ENCODE peak calls at places on chromosomes 3 and 15, in five cellular contexts. F, O, H, K and Y are unnamed samples.

GRCh38 chr3:28308196-28308595 is 40.3 kb upstream of the ZCWPW2 start:
- DNase-seq in K (no peak), H (no peak), F (no peak), O (no peak), Y (no peak)

GRCh38 chr3:150450906-150451305 is 42.8 kb downstream of the TSC22D2 start:
- DNase-seq in O (no peak), F (no peak), K (no peak), H (no peak), Y (no peak)

GRCh38 chr15:70837476-70837875 is 16.5 kb downstream of the LARP6 start:
- DNase-seq in F (no peak), K (no peak), H (no peak), O (no peak), Y (no peak)

GRCh38 chr3:167854846-167855245 is 119.3 kb downstream of the SERPINI1 start:
- DNase-seq in K (no peak), F (no peak), O (no peak), H (no peak), Y (no peak)

GRCh38 chr3:182723596-182723995 is 69.7 kb upstream of the ATP11B start:
- DNase-seq in H (no peak), F (no peak), K (no peak), O (no peak), Y (no peak)

GRCh38 chr3:10983219-10983916 is 9.2 kb upstream of the SLC6A1 start:
- DNase-seq in K (peak; percentile 66), H (peak; percentile 24), O (peak; percentile 12), F (no peak), Y (no peak)

GRCh38 chr3:125147491-125147820 is 65.1 kb downstream of the SLC12A8 start:
- DNase-seq in F (no peak), O (no peak), K (no peak), H (no peak), Y (no peak)

GRCh38 chr15:95171551-95171950 is 940.2 kb downstream of the MCTP2 start:
- DNase-seq in F (no peak), O (no peak), K (no peak), H (no peak), Y (no peak)

GRCh38 chr3:116877968-116878367 is 168.4 kb downstream of the TUSC7 start:
- DNase-seq in O (no peak), F (no peak), H (no peak), K (no peak), Y (no peak)

GRCh38 chr3:126083511-126083912 is 412 bp downstream of the SLC41A3 start:
- DNase-seq in O (peak; percentile 68), H (peak; percentile 57), K (peak; percentile 77), F (peak; percentile 23), Y (no peak)

GRCh38 chr15:89575656-89576416 is 567 bp downstream of the TICRR start:
- DNase-seq in F (no peak), H (no peak), K (peak; percentile 18), O (peak; percentile 25), Y (no peak)

GRCh38 chr3:141307351-141308059 is 60.8 kb upstream of the ZBTB38 start:
- DNase-seq in H (no peak), K (no peak), F (no peak), O (no peak), Y (no peak)

GRCh38 chr3:43738305-43738704 is 47.6 kb downstream of the ABHD5 start:
- DNase-seq in F (no peak), K (no peak), H (no peak), O (no peak), Y (no peak)

GRCh38 chr3:33385423-33385822 is 54.8 kb downstream of the UBP1 start:
- DNase-seq in F (no peak), O (peak; percentile 14), H (no peak), K (no peak), Y (no peak)

GRCh38 chr15:67240235-67241131 is 14.0 kb downstream of the AAGAB start:
- DNase-seq in K (peak; percentile 1), H (no peak), O (peak; percentile 46), F (peak; percentile 26), Y (no peak)

DNA sequence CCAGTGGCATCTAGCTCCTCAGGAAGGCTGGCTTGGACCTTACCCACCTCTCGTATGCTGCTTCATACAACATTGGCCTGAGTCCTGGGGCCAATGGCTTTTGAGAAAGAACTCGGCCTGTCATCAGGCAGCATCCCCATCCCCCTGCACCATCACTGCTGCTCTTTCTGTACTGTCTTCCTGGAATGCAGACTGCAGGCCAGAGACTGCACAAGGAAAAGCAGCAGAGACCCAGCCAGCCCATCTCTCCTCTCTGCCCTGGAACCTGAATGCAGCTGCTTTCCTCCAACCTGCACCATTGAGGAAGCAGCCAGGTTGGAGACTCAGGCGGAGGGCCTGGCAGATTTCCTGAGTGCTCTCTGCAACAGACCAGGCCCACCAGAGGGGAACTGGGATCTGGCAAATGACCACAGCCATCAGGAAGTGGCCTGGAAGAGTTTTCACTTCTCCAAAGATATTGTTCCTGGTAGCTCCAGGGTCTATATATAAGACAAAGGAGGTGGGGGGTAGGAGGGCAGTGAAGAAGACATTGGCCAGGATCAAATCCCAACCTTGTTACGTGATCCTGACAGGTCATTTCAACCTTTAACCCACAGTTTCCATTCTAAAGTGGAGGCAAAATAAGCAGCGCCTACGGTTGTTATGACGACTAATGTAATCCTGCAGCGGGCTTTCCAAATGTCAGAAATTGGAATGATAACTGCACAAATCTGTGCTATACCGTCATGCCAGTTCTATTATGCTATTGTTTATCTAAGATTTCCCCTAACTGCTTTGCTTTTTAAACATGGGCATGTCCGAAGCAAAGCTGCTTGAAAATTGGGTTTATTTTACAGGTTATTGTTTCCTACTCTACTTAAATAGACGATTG is 24.4 kb upstream of the RAB7A start:
- DNase-seq in O (no peak), F (no peak), K (no peak), H (no peak), Y (no peak)
- TF ChIP-seq CTCF in O (no peak), F (no peak), K (no peak), H (no peak), Y (no peak)

GRCh38 chr15:34620122-34620521 is 36.7 kb upstream of the GOLGA8B start:
- DNase-seq in F (no peak), H (no peak), O (no peak), K (no peak), Y (no peak)

GRCh38 chr15:34618073-34618472 is 34.6 kb upstream of the GOLGA8B start:
- DNase-seq in F (no peak), O (no peak), H (no peak), K (peak; percentile 17), Y (no peak)

GRCh38 chr15:34619151-34619550 is 35.7 kb upstream of the GOLGA8B start:
- DNase-seq in O (no peak), F (no peak), K (no peak), H (no peak), Y (no peak)

GRCh38 chr15:34613997-34614396 is 30.5 kb upstream of the GOLGA8B start:
- DNase-seq in H (no peak), O (no peak), F (no peak), K (no peak), Y (no peak)

GRCh38 chr15:34616613-34617012 is 33.2 kb upstream of the GOLGA8B start:
- DNase-seq in F (no peak), K (peak; percentile 69), O (no peak), H (no peak), Y (no peak)
- H3K27ac ChIP-seq in F (no peak overlapping the region), K (no peak overlapping the region), O (no peak overlapping the region), H (no peak overlapping the region), Y (no peak overlapping the region)

DNA sequence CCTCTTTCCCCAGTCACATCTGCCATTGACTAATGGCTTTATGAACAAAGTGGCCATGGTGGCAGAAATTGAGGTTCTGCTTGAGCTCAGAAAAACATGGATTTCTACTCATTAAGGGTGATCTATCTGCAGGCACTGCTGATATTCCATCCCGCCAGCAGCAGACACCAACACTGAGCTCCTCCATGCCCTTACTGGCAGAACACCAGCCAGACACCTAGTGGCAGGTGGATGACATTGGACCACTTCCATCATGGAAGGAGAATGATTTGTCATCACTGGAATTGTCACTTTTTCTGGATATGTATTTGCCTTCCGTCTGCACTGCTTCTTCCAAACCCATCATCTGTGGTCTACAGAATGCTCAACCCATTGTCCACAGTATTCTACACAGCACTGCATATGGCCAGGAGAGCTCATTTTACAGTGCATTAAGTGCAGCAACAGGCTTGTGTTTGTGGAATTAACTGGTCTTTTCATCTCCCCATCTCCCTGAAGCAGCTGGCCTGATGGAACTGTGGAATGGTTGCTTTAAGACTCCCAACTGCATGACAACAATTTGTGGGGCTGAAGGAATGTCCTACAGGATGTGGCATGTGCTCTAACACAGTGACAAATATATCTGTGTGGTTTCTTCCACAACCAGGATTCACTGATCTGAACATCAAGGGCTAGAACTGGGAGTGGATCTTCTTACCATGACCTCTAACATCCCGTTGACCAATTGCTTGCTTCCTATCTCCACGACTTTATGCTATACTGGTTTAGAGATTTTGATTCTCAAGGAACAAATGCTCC is 103.4 kb downstream of the WNT7A start:
- DNase-seq in F (no peak), O (no peak), K (no peak), H (no peak), Y (no peak)
- TF ChIP-seq CTCF in F (no peak), O (no peak), K (no peak), H (no peak), Y (no peak)

DNA sequence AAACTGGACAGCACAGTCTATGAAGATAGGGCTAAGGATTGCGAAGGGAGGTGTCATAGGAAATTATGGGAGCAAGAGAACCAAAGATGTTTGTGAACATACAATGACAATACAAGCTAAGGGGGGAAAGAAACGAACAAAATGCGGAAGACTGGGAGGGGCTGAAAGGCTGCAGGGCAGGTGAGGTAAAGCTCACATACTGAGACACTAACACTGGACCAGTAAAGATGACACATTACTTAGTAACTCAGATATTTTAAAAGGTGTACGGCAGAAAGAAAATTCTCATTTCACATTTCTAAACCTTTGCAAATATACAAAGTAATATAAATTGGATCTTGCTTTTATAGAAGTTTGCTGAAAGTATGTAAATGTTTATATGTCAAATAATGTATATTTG is 10.1 kb downstream of the CLDND1 start:
- DNase-seq in O (no peak), H (no peak), K (no peak), F (no peak), Y (no peak)
- H3K27ac ChIP-seq in O (no peak overlapping the region), H (no peak overlapping the region), K (no peak overlapping the region), F (no peak overlapping the region), Y (no peak overlapping the region)

DNA sequence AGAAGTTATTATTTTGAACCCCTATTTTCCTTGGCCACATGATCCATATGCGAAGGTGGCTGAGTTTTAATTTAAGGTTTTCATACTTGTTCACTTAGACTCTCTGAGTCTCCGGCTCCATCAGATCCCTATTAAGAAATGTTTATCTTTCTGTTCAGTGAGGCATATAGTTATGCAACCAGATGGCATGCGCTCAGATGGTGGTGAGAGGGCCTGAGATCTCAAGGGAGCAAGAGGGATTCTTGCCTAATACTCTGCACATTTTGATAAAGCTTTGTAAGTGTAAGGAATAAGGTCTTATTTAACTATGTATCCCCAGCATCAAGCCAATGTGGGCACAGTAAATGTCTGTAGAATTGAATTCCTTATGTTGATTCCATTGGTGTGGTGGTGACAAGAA is 78.9 kb upstream of the DPH6 start:
- DNase-seq in K (no peak), O (no peak), F (no peak), H (peak; percentile 36), Y (no peak)
- TF ChIP-seq CTCF in K (no peak), O (no peak), F (no peak), H (no peak), Y (no peak)

DNA sequence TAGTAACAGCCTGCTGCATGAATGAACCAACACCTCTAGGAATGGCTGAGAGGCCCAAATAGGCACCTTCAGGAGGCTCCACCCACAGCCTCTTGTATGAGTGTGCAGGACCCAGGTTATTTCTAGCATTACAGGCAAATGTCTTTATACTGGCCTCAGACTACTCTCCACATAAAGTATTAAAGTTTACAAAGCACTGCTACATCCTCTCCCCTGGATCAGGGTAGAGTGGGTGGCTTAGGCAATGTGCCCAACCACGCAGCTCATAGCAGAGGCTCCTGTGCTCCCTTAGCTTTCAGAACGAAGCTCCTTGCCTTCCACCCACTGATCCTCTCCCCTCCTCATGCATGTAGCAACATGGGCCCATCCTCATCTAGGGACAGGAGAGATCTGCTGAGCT is 16.3 kb downstream of the TMEM43 start:
- DNase-seq in K (no peak), F (no peak), O (no peak), H (no peak), Y (no peak)
- H3K27ac ChIP-seq in K (no peak overlapping the region), F (peak overlapping the region; percentile 90), O (no peak overlapping the region), H (no peak overlapping the region), Y (no peak overlapping the region)